ENCODE peak calls at places on chromosomes 4 and X, in six cellular contexts. M is uterus, U is A549, N is colonic mucosa, G is bronchial epithelial cell, J is SK-N-SH. T is an unnamed sample.

GRCh38 chr4:24370421-24370820 is 213.9 kb downstream of the DHX15 start:
- DNase-seq in N (no peak), J (no peak), U (no peak), M (no peak), G (no peak), T (no peak)

GRCh38 chr4:46648088-46648744 is 258.3 kb upstream of the GABRA2 start:
- DNase-seq in M (no peak), N (peak), U (peak), G (peak), J (peak), T (no peak)

GRCh38 chrX:19682712-19683331 is 167.5 kb upstream of the MAP3K15 start:
- DNase-seq in G (peak), U (peak), N (peak), M (peak), J (peak), T (peak)

GRCh38 chr4:159607824-159608223 is 504.9 kb downstream of the RAPGEF2 start:
- DNase-seq in U (no peak), N (no peak), G (no peak), J (no peak), M (no peak), T (no peak)

GRCh38 chr4:25013756-25014737 is 16.7 kb downstream of the LGI2 start:
- DNase-seq in J (no peak), M (peak), U (no peak), N (no peak), G (no peak), T (no peak)

GRCh38 chrX:22220941-22221340 is 51.8 kb upstream of the CBLL2 start:
- DNase-seq in J (no peak), N (no peak), U (peak), G (peak), M (no peak), T (no peak)

GRCh38 chr4:86664959-86665358 is 70.8 kb downstream of the PTPN13 start:
- DNase-seq in M (no peak), J (no peak), U (no peak), G (peak), N (no peak), T (no peak)

GRCh38 chr4:55169352-55169959 is 44.1 kb upstream of the KDR start:
- DNase-seq in M (no peak), N (peak), U (peak), G (peak), J (no peak), T (no peak)

GRCh38 chrX:94057385-94057784 is 383.4 kb downstream of the FAM133A start:
- DNase-seq in M (no peak), G (peak), N (no peak), U (no peak), J (no peak), T (no peak)

GRCh38 chr4:85701881-85702321 is 227.0 kb downstream of the ARHGAP24 start:
- DNase-seq in M (no peak), U (no peak), J (no peak), N (no peak), G (no peak), T (no peak)

GRCh38 chr4:6446538-6447451 is 25.6 kb downstream of the PPP2R2C start:
- DNase-seq in U (no peak), G (no peak), N (no peak), M (peak), J (no peak), T (no peak)

GRCh38 chr4:74304136-74304628 is 4.1 kb upstream of the EPGN start:
- DNase-seq in U (no peak), G (no peak), J (no peak), N (no peak), M (no peak), T (no peak)

GRCh38 chr4:68271851-68272756 is 26.6 kb upstream of the TMPRSS11B start:
- DNase-seq in G (peak), M (no peak), U (peak), N (no peak), J (peak), T (no peak)

GRCh38 chrX:19912-20571 is 261.1 kb upstream of the PLCXD1 start:
- DNase-seq in M (no peak), J (peak), U (no peak), G (no peak), N (no peak), T (no peak)
- H3K4me3 ChIP-seq in M (no peak), J (peak), U (no peak), G (no peak), N (no peak), T (no peak)

DNA sequence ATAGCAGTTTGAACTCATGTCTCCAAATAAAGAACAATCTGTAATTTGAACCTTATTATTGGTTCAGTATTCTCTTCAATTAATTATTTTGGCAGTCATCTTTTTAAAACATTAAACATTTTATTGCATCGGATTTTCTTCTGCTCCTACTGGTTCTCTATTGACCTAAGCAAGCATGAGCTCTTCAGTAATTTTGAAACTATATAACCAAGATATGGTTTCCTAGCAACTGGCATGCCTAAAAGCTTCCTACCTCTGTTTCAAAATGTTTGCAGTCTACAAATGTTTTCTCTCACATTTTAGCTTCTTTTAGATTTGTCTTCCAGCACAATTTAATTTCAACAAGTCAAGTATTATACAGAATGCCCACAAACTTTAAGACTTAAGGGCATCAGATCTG is 371.3 kb downstream of the GPM6A start:
- DNase-seq in N (no peak), J (no peak), M (no peak), U (no peak), G (no peak), T (no peak)
- H3K4me3 ChIP-seq in N (no peak), J (no peak), M (no peak), U (no peak), G (no peak), T (no peak)

GRCh38 chrX:56762707-56763555 is 33.9 kb downstream of the NBDY start:
- DNase-seq in J (no peak), M (no peak), N (no peak), G (no peak), U (no peak), T (no peak)

GRCh38 chrX:56762220-56762619 is 33.2 kb downstream of the NBDY start:
- DNase-seq in N (no peak), U (no peak), J (no peak), M (no peak), G (no peak), T (no peak)

GRCh38 chrX:56764975-56765791 is 36.1 kb downstream of the NBDY start:
- DNase-seq in J (no peak), M (no peak), U (no peak), G (no peak), N (no peak), T (peak)

GRCh38 chrX:56764153-56764974 is 35.3 kb downstream of the NBDY start:
- DNase-seq in U (peak), M (peak), J (peak), N (peak), G (peak), T (peak)

GRCh38 chrX:56763556-56764152 is 34.6 kb downstream of the NBDY start:
- DNase-seq in U (no peak), N (peak), G (no peak), J (peak), M (peak), T (peak)
- H3K4me3 ChIP-seq in U (no peak), N (peak), G (no peak), J (peak), M (peak), T (peak)

GRCh38 chr4:185772391-185773093 is 39.5 kb downstream of the SORBS2 start:
- DNase-seq in M (no peak), U (no peak), N (no peak), G (no peak), J (no peak), T (no peak)
- H3K4me3 ChIP-seq in M (no peak), U (no peak), N (no peak), G (no peak), J (no peak), T (no peak)

GRCh38 chr4:76639292-76639691 is 204.3 kb downstream of the SHROOM3 start:
- DNase-seq in G (peak), N (no peak), M (no peak), U (no peak), J (no peak), T (no peak)
- H3K4me3 ChIP-seq in G (no peak), N (no peak), M (no peak), U (no peak), J (peak), T (no peak)

GRCh38 chrX:100880368-100880767 is 6.2 kb upstream of the NOX1 start:
- DNase-seq in N (peak), U (peak), G (no peak), J (no peak), M (no peak), T (no peak)

DNA sequence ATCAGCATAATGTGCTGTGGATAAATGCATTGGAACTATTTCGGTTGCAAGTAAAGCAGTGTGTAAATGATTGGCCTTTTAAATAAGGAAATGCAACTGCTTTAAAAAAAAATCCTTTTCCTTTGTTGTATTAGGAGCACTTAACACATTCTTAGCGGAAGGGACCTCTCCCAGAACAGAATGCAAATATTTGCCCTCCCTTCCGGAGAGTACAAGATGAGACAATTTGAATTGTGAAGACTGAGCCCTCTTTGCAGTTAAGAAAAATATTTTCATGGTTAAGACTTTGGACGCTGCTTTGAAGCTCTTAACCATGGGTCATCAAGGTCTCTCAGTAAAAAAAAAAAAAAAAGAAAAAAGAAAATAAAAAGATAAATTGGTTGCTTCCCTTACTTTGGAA is 9.5 kb upstream of the NOX1 start:
- DNase-seq in M (no peak), U (peak), G (no peak), N (no peak), J (no peak), T (no peak)
- H3K4me3 ChIP-seq in M (no peak), U (no peak), G (no peak), N (no peak), J (no peak), T (no peak)